ENCODE peak calls at places on chromosomes 1 and 21, in eight cellular contexts. W is HCT116, Q is Panc1, I is tibial artery, N is MM.1S, V is brain microvascular endothelial cell, B is endothelial cell, H is astrocyte. L is an unnamed sample.

GRCh38 chr21:26490771-26491170 is 82.3 kb downstream of the CYYR1 start:
- DNase-seq in W (no peak), Q (no peak), I (no peak), N (no peak), V (no peak), B (no peak), H (peak; percentile 36), L (no peak)

GRCh38 chr1:173052681-173053196 is 2.0 kb upstream of the TNFSF18 start:
- DNase-seq in W (peak; percentile 49), Q (no peak), I (no peak), N (no peak), V (no peak), B (no peak), H (peak; percentile 39), L (peak; percentile 39)

GRCh38 chr21:42465008-42465878 is 30.8 kb downstream of the RSPH1 start:
- DNase-seq in W (no peak), Q (no peak), I (peak; percentile 41), N (peak; percentile 38), V (peak; percentile 19), B (no peak), H (no peak), L (peak; percentile 28)

GRCh38 chr21:26140185-26140584 is 30.4 kb downstream of the APP start:
- DNase-seq in W (peak; percentile 90), Q (peak; percentile 92), I (peak; percentile 72), N (no peak), V (peak; percentile 99), B (no peak), H (peak; percentile 98), L (peak; percentile 77)

GRCh38 chr1:65830306-65830705 is 37.6 kb downstream of the PDE4B start:
- DNase-seq in W (no peak), Q (no peak), I (no peak), N (no peak), V (no peak), B (no peak), H (no peak), L (no peak)

GRCh38 chr1:159714529-159714928 is at the start of gene CRP:
- DNase-seq in W (no peak), Q (no peak), I (no peak), N (no peak), V (no peak), B (no peak), H (no peak), L (no peak)

GRCh38 chr1:212938846-212939245 is 11.5 kb upstream of the VASH2 start:
- DNase-seq in W (no peak), Q (no peak), I (no peak), N (no peak), V (no peak), B (no peak), H (no peak), L (no peak)

GRCh38 chr21:28447453-28447852 is 545.2 kb downstream of the LTN1 start:
- DNase-seq in W (no peak), Q (no peak), I (no peak), N (no peak), V (peak; percentile 32), B (no peak), H (peak; percentile 60), L (no peak)

GRCh38 chr1:93061895-93062792 is 16.9 kb upstream of the MTF2 start:
- DNase-seq in W (peak; percentile 47), Q (no peak), I (no peak), N (peak; percentile 57), V (peak; percentile 31), B (no peak), H (peak; percentile 18), L (peak; percentile 47)

GRCh38 chr1:156706647-156707008 is 1.2 kb upstream of the CRABP2 start:
- DNase-seq in W (no peak), Q (no peak), I (peak; percentile 89), N (no peak), V (no peak), B (no peak), H (no peak), L (no peak)

GRCh38 chr1:12621346-12622320 is 3.6 kb upstream of the DHRS3 start:
- DNase-seq in W (no peak), Q (no peak), I (peak; percentile 86), N (no peak), V (no peak), B (no peak), H (peak; percentile 42), L (no peak)

GRCh38 chr1:22584001-22584557 is 20.8 kb downstream of the EPHA8 start:
- DNase-seq in W (no peak), Q (no peak), I (no peak), N (no peak), V (no peak), B (no peak), H (no peak), L (no peak)

GRCh38 chr1:187413770-187414169 is 585.0 kb downstream of the PLA2G4A start:
- DNase-seq in W (peak; percentile 7), Q (peak; percentile 13), I (no peak), N (peak; percentile 29), V (no peak), B (no peak), H (no peak), L (no peak)

GRCh38 chr21:40271169-40271568 is 403.9 kb downstream of the PCP4 start:
- DNase-seq in W (no peak), Q (no peak), I (no peak), N (no peak), V (no peak), B (no peak), H (no peak), L (no peak)

GRCh38 chr1:180982424-180982823 is 40.2 kb downstream of the STX6 start:
- DNase-seq in W (no peak), Q (no peak), I (no peak), N (no peak), V (no peak), B (no peak), H (no peak), L (no peak)

GRCh38 chr1:246597340-246597739 is 31.1 kb downstream of the CNST start:
- DNase-seq in W (no peak), Q (no peak), I (no peak), N (no peak), V (peak; percentile 84), B (no peak), H (peak; percentile 58), L (no peak)

GRCh38 chr1:203440780-203441179 is 34.8 kb upstream of the PRELP start:
- DNase-seq in W (no peak), Q (no peak), I (peak; percentile 92), N (peak; percentile 21), V (peak; percentile 37), B (no peak), H (peak; percentile 58), L (peak; percentile 35)

GRCh38 chr1:211920141-211920572 is 89.6 kb upstream of the LPGAT1 start:
- DNase-seq in W (no peak), Q (no peak), I (peak; percentile 70), N (no peak), V (peak; percentile 82), B (no peak), H (peak; percentile 77), L (peak; percentile 19)

GRCh38 chr1:222817529-222817928 is 2.7 kb downstream of the DISP1 start:
- DNase-seq in W (peak; percentile 88), Q (peak; percentile 96), I (peak; percentile 65), N (no peak), V (peak; percentile 94), B (no peak), H (peak; percentile 97), L (no peak)

GRCh38 chr1:47224676-47225399 is 7.2 kb downstream of the TAL1 start:
- DNase-seq in W (no peak), Q (no peak), I (no peak), N (no peak), V (no peak), B (peak; percentile 26), H (no peak), L (no peak)

GRCh38 chr1:6110326-6110725 is 64.6 kb downstream of the KCNAB2 start:
- DNase-seq in W (no peak), Q (no peak), I (no peak), N (no peak), V (no peak), B (no peak), H (no peak), L (no peak)

GRCh38 chr1:29256395-29256794 is 20.1 kb downstream of the PTPRU start:
- DNase-seq in W (no peak), Q (no peak), I (peak; percentile 33), N (no peak), V (no peak), B (no peak), H (no peak), L (no peak)
- TF ChIP-seq CTCF in W (peak; percentile 9), Q (no peak), I (no peak), N (peak; percentile 22), V (no peak), B (no peak), H (no peak), L (no peak)

DNA sequence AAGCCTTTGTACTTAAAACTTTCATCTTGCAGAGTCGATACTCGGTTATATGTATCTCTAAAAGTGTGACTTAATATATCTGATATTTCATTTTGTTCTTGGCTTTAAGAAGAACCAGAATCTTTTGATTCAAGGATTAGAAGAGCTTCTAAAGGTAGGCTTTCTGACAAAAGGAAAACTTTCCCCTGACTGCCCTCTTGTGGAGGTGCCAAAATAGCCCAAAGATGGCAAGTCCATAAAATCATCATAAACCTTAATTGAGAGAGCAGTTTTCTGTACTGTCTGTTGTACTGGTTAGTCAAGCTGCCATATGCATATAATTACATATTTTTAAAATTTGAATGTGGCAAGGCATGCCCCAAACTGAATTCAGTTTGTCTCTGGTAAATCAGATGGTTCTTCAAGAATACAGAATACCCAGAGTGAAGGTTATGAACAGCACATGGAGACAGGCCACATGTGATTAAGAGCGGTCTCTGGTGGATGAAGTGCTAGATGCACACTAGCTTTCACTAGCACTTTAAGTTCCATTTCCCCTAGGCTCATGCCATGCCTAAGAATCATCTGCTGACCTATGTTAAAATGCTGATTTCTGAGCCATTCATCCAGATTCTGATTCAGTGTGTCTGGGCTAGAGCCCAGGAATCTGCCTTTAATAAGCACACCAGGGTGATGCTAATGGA is 27.7 kb upstream of the ELAVL4 start:
- DNase-seq in W (no peak), Q (no peak), I (no peak), N (peak; percentile 51), V (no peak), B (peak; percentile 21), H (no peak), L (peak; percentile 49)
- TF ChIP-seq CTCF in W (peak; percentile 44), Q (peak; percentile 52), I (no peak), N (peak; percentile 57), V (peak; percentile 7), B (peak; percentile 55), H (peak; percentile 29), L (peak; percentile 34)

GRCh38 chr1:155003766-155004351 is 1.3 kb downstream of the ZBTB7B start:
- DNase-seq in W (no peak), Q (no peak), I (peak; percentile 88), N (peak; percentile 33), V (no peak), B (no peak), H (peak; percentile 38), L (peak; percentile 78)
- TF ChIP-seq CTCF in W (no peak), Q (no peak), I (no peak), N (no peak), V (no peak), B (no peak), H (no peak), L (no peak)

DNA sequence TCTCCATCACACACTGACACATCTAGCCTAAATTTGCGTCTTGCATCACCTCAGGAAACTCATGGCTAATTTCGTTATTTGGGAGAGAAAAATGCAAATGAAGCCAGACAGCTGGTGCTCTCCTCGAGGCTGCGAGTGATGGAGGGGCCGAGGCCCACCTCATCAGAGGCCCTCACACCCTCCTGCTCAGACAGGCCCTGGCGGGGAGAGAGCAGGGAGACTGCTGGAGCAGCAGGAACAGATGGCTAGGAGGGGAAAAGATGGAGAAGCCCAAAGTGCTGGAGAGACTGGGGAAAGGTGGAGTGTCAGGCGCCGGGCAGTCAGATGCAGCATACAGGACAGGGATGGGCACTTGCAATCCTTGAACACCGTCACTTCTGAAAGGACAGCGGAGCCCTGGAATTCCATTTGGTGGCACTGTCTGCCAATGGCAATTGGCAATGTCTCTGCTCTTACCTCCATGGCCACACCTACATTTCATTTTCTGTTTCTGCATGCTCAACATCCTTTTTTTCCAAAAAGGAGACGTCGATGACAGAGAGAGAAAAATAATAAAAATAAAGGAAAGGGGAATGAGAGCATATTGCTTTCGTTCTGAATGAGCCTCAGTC is 286.2 kb downstream of the SPATA17 start:
- DNase-seq in W (no peak), Q (no peak), I (no peak), N (no peak), V (no peak), B (no peak), H (no peak), L (no peak)
- TF ChIP-seq CTCF in W (no peak), Q (no peak), I (no peak), N (peak; percentile 21), V (no peak), B (no peak), H (no peak), L (no peak)